ENCODE peak calls at places on chromosomes 3 and 15, in ten cellular contexts. J, Z, S, L, M, W, P, Y, U and I are unnamed samples.

GRCh38 chr3:45773044-45773443 is 23.3 kb downstream of the SLC6A20 start:
- DNase-seq in W (no peak), Z (no peak), U (no peak), L (no peak), P (no peak), M (no peak), S (no peak), J (no peak), Y (no peak), I (no peak)

GRCh38 chr3:43363621-43364266 is 77.4 kb downstream of the SNRK start:
- DNase-seq in S (no peak), L (peak), P (peak), W (no peak), U (peak), J (no peak), Z (no peak), M (no peak), Y (no peak), I (no peak)

GRCh38 chr3:196463804-196464203 is 31.6 kb upstream of the UBXN7 start:
- DNase-seq in P (no peak), M (no peak), W (no peak), J (no peak), S (no peak), Z (no peak), Y (no peak), U (no peak), L (no peak), I (no peak)

GRCh38 chr15:79042213-79042928 is 48.2 kb downstream of the RASGRF1 start:
- DNase-seq in M (no peak), W (no peak), Z (no peak), J (no peak), U (no peak), S (no peak), Y (no peak), L (peak), P (peak), I (no peak)

GRCh38 chr3:133410191-133410892 is 10.5 kb downstream of the BFSP2 start:
- DNase-seq in J (no peak), W (no peak), Y (no peak), U (no peak), L (no peak), S (no peak), M (no peak), P (no peak), Z (no peak), I (no peak)

GRCh38 chr3:169666079-169666436 is 2.5 kb upstream of the MECOM start:
- DNase-seq in Y (no peak), L (no peak), M (no peak), U (no peak), S (no peak), J (no peak), P (no peak), Z (no peak), W (no peak), I (no peak)

GRCh38 chr3:35200056-35200455 is 439.3 kb upstream of the ARPP21 start:
- DNase-seq in J (no peak), W (no peak), U (no peak), Y (no peak), Z (no peak), M (no peak), S (peak), P (peak), L (peak), I (no peak)

GRCh38 chr3:138461246-138461645 is 26.8 kb downstream of the ESYT3 start:
- DNase-seq in P (no peak), Y (no peak), M (no peak), J (no peak), S (no peak), W (no peak), L (peak), Z (no peak), U (peak), I (no peak)

GRCh38 chr15:31480356-31481058 is 153.9 kb downstream of the KLF13 start:
- DNase-seq in J (no peak), Y (no peak), U (no peak), L (no peak), M (peak), P (no peak), S (no peak), Z (no peak), W (no peak), I (no peak)

GRCh38 chr3:155581579-155581978 is 163.3 kb downstream of the PLCH1 start:
- DNase-seq in S (no peak), L (no peak), J (no peak), P (no peak), M (no peak), Y (no peak), U (no peak), W (no peak), Z (no peak), I (no peak)

GRCh38 chr15:71109130-71109529 is 6.1 kb upstream of the THSD4 start:
- DNase-seq in Z (no peak), S (no peak), Y (no peak), P (peak), U (peak), J (no peak), M (no peak), W (no peak), L (peak), I (no peak)

GRCh38 chr3:71087109-71088018 is 496.2 kb downstream of the FOXP1 start:
- DNase-seq in J (no peak), L (peak), M (no peak), W (no peak), Y (no peak), S (peak), P (peak), Z (no peak), U (peak), I (peak)

GRCh38 chr3:123244128-123244527 is 42.4 kb downstream of the SEC22A start:
- DNase-seq in J (no peak), S (no peak), L (no peak), U (no peak), P (no peak), Y (peak), W (no peak), M (no peak), Z (no peak), I (no peak)

GRCh38 chr15:47661661-47662180 is 55.6 kb upstream of the SEMA6D start:
- DNase-seq in U (peak), M (no peak), P (no peak), Y (no peak), Z (no peak), S (no peak), J (no peak), L (no peak), W (no peak), I (no peak)